ENCODE peak calls at places on chromosome 13, in four cellular contexts. One of them, this sample, is unnamed.

GRCh38 chr13:48624858-48625257 is 28.9 kb upstream of the CYSLTR2 start:
- DNase-seq in A172: no peak
- DNase-seq in anterior cingulate cortex: no peak
- DNase-seq in SK-N-DZ: no peak
- DNase-seq in this sample: no peak

GRCh38 chr13:32314968-32315254 is 252 bp downstream of the ZAR1L start:
- DNase-seq in SK-N-DZ: no peak
- DNase-seq in A172: peak
- DNase-seq in anterior cingulate cortex: no peak
- DNase-seq in this sample: peak

GRCh38 chr13:24220086-24220703 is 59.7 kb downstream of the SPATA13 start:
- DNase-seq in SK-N-DZ: peak
- DNase-seq in A172: peak
- DNase-seq in anterior cingulate cortex: peak
- DNase-seq in this sample: peak

GRCh38 chr13:28568286-28568685 is 73.4 kb upstream of the FLT1 start:
- DNase-seq in A172: no peak
- DNase-seq in anterior cingulate cortex: no peak
- DNase-seq in SK-N-DZ: peak
- DNase-seq in this sample: peak

GRCh38 chr13:106088094-106088493 is 447.4 kb downstream of the EFNB2 start:
- DNase-seq in SK-N-DZ: no peak
- DNase-seq in A172: no peak
- DNase-seq in anterior cingulate cortex: no peak
- DNase-seq in this sample: no peak

GRCh38 chr13:39688699-39689405 is 33.4 kb downstream of the COG6 start:
- DNase-seq in SK-N-DZ: no peak
- DNase-seq in anterior cingulate cortex: no peak
- DNase-seq in A172: peak
- DNase-seq in this sample: peak

GRCh38 chr13:80334582-80335260 is 6.2 kb downstream of the SPRY2 start:
- DNase-seq in SK-N-DZ: no peak
- DNase-seq in A172: peak
- DNase-seq in anterior cingulate cortex: no peak
- DNase-seq in this sample: peak

GRCh38 chr13:30204564-30204963 is 102.8 kb downstream of the KATNAL1 start:
- DNase-seq in A172: no peak
- DNase-seq in SK-N-DZ: no peak
- DNase-seq in anterior cingulate cortex: no peak
- DNase-seq in this sample: no peak

GRCh38 chr13:30824651-30825050 is 81.4 kb upstream of the MEDAG start:
- DNase-seq in A172: no peak
- DNase-seq in SK-N-DZ: no peak
- DNase-seq in anterior cingulate cortex: no peak
- DNase-seq in this sample: no peak

GRCh38 chr13:33388254-33388998 is 102.9 kb upstream of the STARD13 start:
- DNase-seq in anterior cingulate cortex: no peak
- DNase-seq in SK-N-DZ: no peak
- DNase-seq in A172: no peak
- DNase-seq in this sample: peak

GRCh38 chr13:107866666-107867623 is 348.4 kb downstream of the LIG4 start:
- DNase-seq in SK-N-DZ: peak
- DNase-seq in A172: no peak
- DNase-seq in anterior cingulate cortex: peak
- DNase-seq in this sample: peak

GRCh38 chr13:106415971-106416370 is 119.5 kb downstream of the EFNB2 start:
- DNase-seq in anterior cingulate cortex: no peak
- DNase-seq in A172: no peak
- DNase-seq in SK-N-DZ: no peak
- DNase-seq in this sample: no peak

GRCh38 chr13:63107163-63107935 is 1691.7 kb upstream of the PCDH20 start:
- DNase-seq in A172: peak
- DNase-seq in SK-N-DZ: no peak
- DNase-seq in anterior cingulate cortex: no peak
- DNase-seq in this sample: no peak

GRCh38 chr13:47555235-47555634 is 445.8 kb downstream of the SUCLA2 start:
- DNase-seq in anterior cingulate cortex: no peak
- DNase-seq in SK-N-DZ: no peak
- DNase-seq in A172: peak
- DNase-seq in this sample: no peak

This sample was measured in GM23248.